ENCODE peak calls at places on chromosomes 16 and 17, in ten cellular contexts. U is K562; H is HEK293T; B is T-helper 1 cell; D is endothelial cell; Z is GM23248; W is AG10803; R is NCI-H1092; P is kidney tubule cell; L is stimulated activated naive CD8-positive, alpha-beta T cell treated with anti-CD3 and anti-CD28 coated beads, Interleukin-15, amount 100 ng/mL, for 72 hours. I is an unnamed sample.

GRCh38 chr16:47888142-47888541 is 267.7 kb downstream of the ABCC12 start:
- DNase-seq in B (no peak), U (no peak), D (no peak), R (no peak), W (peak; percentile 68), Z (peak; percentile 43), H (no peak), L (no peak), P (peak; percentile 80), I (no peak)

GRCh38 chr16:52912565-52913173 is 140.0 kb downstream of the CHD9NB start:
- DNase-seq in W (peak; percentile 36), H (peak; percentile 58), R (peak; percentile 61), P (peak; percentile 71), D (peak; percentile 74), B (peak; percentile 13), U (peak; percentile 64), L (peak; percentile 37), Z (peak; percentile 61), I (peak; percentile 67)

GRCh38 chr17:42016411-42016831 is 818 bp downstream of the DNAJC7 start:
- DNase-seq in B (peak; percentile 24), R (no peak), P (peak; percentile 25), D (no peak), W (peak; percentile 37), H (no peak), Z (peak; percentile 70), L (no peak), U (peak; percentile 31), I (no peak)

GRCh38 chr16:18936727-18937340 is 10.6 kb upstream of the SMG1 start:
- DNase-seq in P (no peak), H (no peak), L (no peak), W (no peak), Z (no peak), B (no peak), D (no peak), R (no peak), U (no peak), I (no peak)

GRCh38 chr17:36153887-36154576 is 22.4 kb downstream of the TBC1D3B start:
- DNase-seq in B (no peak), H (no peak), W (no peak), D (no peak), U (no peak), P (no peak), Z (peak; percentile 7), R (no peak), L (no peak), I (no peak)

GRCh38 chr16:87457051-87457611 is 35.7 kb downstream of the ZCCHC14 start:
- DNase-seq in U (no peak), Z (peak; percentile 81), P (peak; percentile 91), W (peak; percentile 75), D (no peak), B (no peak), L (no peak), H (no peak), R (no peak), I (no peak)

GRCh38 chr17:46060461-46060860 is 61.4 kb downstream of the STH start:
- DNase-seq in U (no peak), H (no peak), W (no peak), P (peak; percentile 79), Z (no peak), R (no peak), D (no peak), B (no peak), L (no peak), I (no peak)

GRCh38 chr17:68694791-68695485 is 93.8 kb upstream of the FAM20A start:
- DNase-seq in H (no peak), D (no peak), L (no peak), P (no peak), R (no peak), B (no peak), Z (peak; percentile 29), U (no peak), W (peak; percentile 69), I (no peak)

GRCh38 chr16:49471038-49471727 is 97.6 kb downstream of the C16orf78 start:
- DNase-seq in L (no peak), U (no peak), R (no peak), H (no peak), W (no peak), B (no peak), P (no peak), Z (no peak), D (no peak), I (no peak)

GRCh38 chr16:11140867-11141266 is 115.1 kb downstream of the SOCS1 start:
- DNase-seq in P (no peak), Z (no peak), L (no peak), W (no peak), R (no peak), D (no peak), H (no peak), U (no peak), B (no peak), I (no peak)

GRCh38 chr17:64192588-64192987 is 62.6 kb upstream of the ERN1 start:
- DNase-seq in Z (no peak), H (no peak), R (no peak), W (no peak), P (no peak), B (no peak), D (no peak), L (no peak), U (no peak), I (no peak)

GRCh38 chr17:7475764-7476422 is 3.5 kb downstream of the ZBTB4 start:
- DNase-seq in R (no peak), H (no peak), U (peak; percentile 80), B (no peak), W (peak; percentile 83), D (no peak), P (no peak), Z (peak; percentile 92), L (no peak), I (no peak)

GRCh38 chr16:53803998-53804397 is 100.0 kb downstream of the FTO start:
- DNase-seq in D (no peak), R (no peak), B (no peak), Z (no peak), L (no peak), P (no peak), U (no peak), W (no peak), H (no peak), I (no peak)

GRCh38 chr17:76076765-76077581 is 2.0 kb upstream of the ZACN start:
- DNase-seq in R (no peak), W (no peak), L (peak; percentile 54), H (no peak), B (peak; percentile 69), Z (peak; percentile 28), D (no peak), U (no peak), P (no peak), I (no peak)

GRCh38 chr16:83762141-83763024 is 45.4 kb upstream of the HSBP1 start:
- DNase-seq in H (no peak), D (no peak), P (no peak), L (no peak), R (peak; percentile 65), U (no peak), B (no peak), W (no peak), Z (no peak), I (no peak)

GRCh38 chr16:29710227-29711219 is 31.5 kb downstream of the QPRT start:
- DNase-seq in P (peak; percentile 87), L (peak; percentile 53), B (peak; percentile 72), H (peak; percentile 53), U (peak; percentile 77), Z (peak; percentile 89), W (peak; percentile 69), R (no peak), D (peak; percentile 46), I (peak; percentile 41)

GRCh38 chr17:39627717-39628516 is 1.2 kb downstream of the PPP1R1B start:
- DNase-seq in D (no peak), Z (no peak), U (no peak), P (no peak), H (no peak), L (no peak), B (no peak), R (no peak), W (no peak), I (no peak)

I was measured in HAP-1.